ENCODE peak calls at places on chromosomes 5 and 9, in seven cellular contexts. One of them, this sample, is unnamed. For H3K79me1 and H3K4me1, the result is how much of the 10 kb centered on the place peaks cover.

GRCh38 chr9:3205421-3206095 is 320.2 kb downstream of the RFX3 start:
- DNase-seq in H9: no peak
- DNase-seq in IMR-90: no peak
- DNase-seq in mesendoderm: no peak
- DNase-seq in mesenchymal stem cell: peak
- DNase-seq in H1: no peak
- DNase-seq in neuronal stem cell: no peak
- DNase-seq in this sample: no peak

GRCh38 chr5:683619-684481 is 9.3 kb downstream of the TPPP start:
- DNase-seq in IMR-90: no peak
- DNase-seq in mesenchymal stem cell: no peak
- DNase-seq in H1: no peak
- DNase-seq in H9: peak
- DNase-seq in mesendoderm: no peak
- DNase-seq in neuronal stem cell: no peak
- DNase-seq in this sample: no peak

GRCh38 chr9:70160672-70161413 is 97.9 kb upstream of the SMC5 start:
- DNase-seq in H1: no peak
- DNase-seq in H9: no peak
- DNase-seq in mesendoderm: no peak
- DNase-seq in IMR-90: peak
- DNase-seq in mesenchymal stem cell: peak
- DNase-seq in neuronal stem cell: no peak
- DNase-seq in this sample: no peak

GRCh38 chr5:142000709-142001484 is 11.9 kb downstream of the GNPDA1 start:
- DNase-seq in H9: no peak
- DNase-seq in IMR-90: no peak
- DNase-seq in H1: peak
- DNase-seq in neuronal stem cell: no peak
- DNase-seq in mesenchymal stem cell: peak
- DNase-seq in mesendoderm: peak
- DNase-seq in this sample: no peak

GRCh38 chr5:155872801-155873200 is 454.2 kb upstream of the SGCD start:
- DNase-seq in IMR-90: peak
- DNase-seq in neuronal stem cell: no peak
- DNase-seq in mesendoderm: no peak
- DNase-seq in H1: no peak
- DNase-seq in H9: no peak
- DNase-seq in mesenchymal stem cell: no peak
- DNase-seq in this sample: no peak

GRCh38 chr9:109319072-109319630 is 1.7 kb downstream of the EPB41L4B start:
- DNase-seq in IMR-90: no peak
- DNase-seq in mesendoderm: peak
- DNase-seq in mesenchymal stem cell: no peak
- DNase-seq in H1: peak
- DNase-seq in neuronal stem cell: peak
- DNase-seq in H9: no peak
- DNase-seq in this sample: no peak

GRCh38 chr5:33241826-33242225 is 198.9 kb upstream of the TARS1 start:
- DNase-seq in IMR-90: no peak
- DNase-seq in mesenchymal stem cell: peak
- DNase-seq in H1: no peak
- DNase-seq in mesendoderm: peak
- DNase-seq in H9: no peak
- DNase-seq in neuronal stem cell: no peak
- DNase-seq in this sample: no peak

GRCh38 chr5:167853421-167853820 is 438.0 kb upstream of the WWC1 start:
- DNase-seq in mesenchymal stem cell: peak
- DNase-seq in mesendoderm: no peak
- DNase-seq in IMR-90: peak
- DNase-seq in H9: no peak
- DNase-seq in H1: no peak
- DNase-seq in neuronal stem cell: no peak
- DNase-seq in this sample: no peak

GRCh38 chr9:89089176-89089575 is 89.4 kb downstream of the SHC3 start:
- DNase-seq in mesendoderm: no peak
- DNase-seq in neuronal stem cell: no peak
- DNase-seq in IMR-90: no peak
- DNase-seq in mesenchymal stem cell: no peak
- DNase-seq in H1: no peak
- DNase-seq in H9: no peak
- DNase-seq in this sample: no peak

GRCh38 chr5:28344803-28345433 is 1306.5 kb upstream of the CDH9 start:
- DNase-seq in mesenchymal stem cell: peak
- DNase-seq in H9: peak
- DNase-seq in H1: no peak
- DNase-seq in IMR-90: no peak
- DNase-seq in mesendoderm: peak
- DNase-seq in neuronal stem cell: peak
- DNase-seq in this sample: no peak

GRCh38 chr5:36688722-36689121 is 82.3 kb downstream of the SLC1A3 start:
- DNase-seq in mesendoderm: peak
- DNase-seq in H1: no peak
- DNase-seq in IMR-90: peak
- DNase-seq in H9: no peak
- DNase-seq in mesenchymal stem cell: peak
- DNase-seq in neuronal stem cell: no peak
- DNase-seq in this sample: peak

GRCh38 chr9:120393386-120394057 is 186.4 kb downstream of the CDK5RAP2 start:
- DNase-seq in H1: no peak
- DNase-seq in H9: no peak
- DNase-seq in mesenchymal stem cell: peak
- DNase-seq in mesendoderm: no peak
- DNase-seq in neuronal stem cell: no peak
- DNase-seq in IMR-90: peak
- DNase-seq in this sample: no peak

GRCh38 chr5:68409259-68409658 is 193.7 kb downstream of the PIK3R1 start:
- DNase-seq in mesendoderm: no peak
- DNase-seq in neuronal stem cell: no peak
- DNase-seq in mesenchymal stem cell: no peak
- DNase-seq in IMR-90: peak
- DNase-seq in H1: no peak
- DNase-seq in H9: no peak
- DNase-seq in this sample: no peak

GRCh38 chr9:88641471-88642240 is 106.7 kb downstream of the NXNL2 start:
- DNase-seq in H9: no peak
- DNase-seq in mesendoderm: no peak
- DNase-seq in H1: no peak
- DNase-seq in mesenchymal stem cell: no peak
- DNase-seq in neuronal stem cell: no peak
- DNase-seq in IMR-90: peak
- DNase-seq in this sample: no peak

GRCh38 chr5:180399391-180399790 is 46.3 kb upstream of the GFPT2 start:
- DNase-seq in mesendoderm: no peak
- DNase-seq in IMR-90: no peak
- DNase-seq in H1: no peak
- DNase-seq in H9: no peak
- DNase-seq in neuronal stem cell: no peak
- DNase-seq in mesenchymal stem cell: no peak
- DNase-seq in this sample: no peak

GRCh38 chr5:151036556-151036955 is 16.2 kb downstream of the GPX3 start:
- DNase-seq in neuronal stem cell: no peak
- DNase-seq in mesenchymal stem cell: no peak
- DNase-seq in IMR-90: no peak
- DNase-seq in mesendoderm: peak
- DNase-seq in H1: no peak
- DNase-seq in H9: no peak
- DNase-seq in this sample: no peak

GRCh38 chr5:118126159-118126558 is 862.2 kb downstream of the DTWD2 start:
- DNase-seq in mesendoderm: no peak
- DNase-seq in mesenchymal stem cell: peak
- DNase-seq in H9: no peak
- DNase-seq in IMR-90: no peak
- DNase-seq in neuronal stem cell: no peak
- DNase-seq in H1: no peak
- DNase-seq in this sample: no peak

GRCh38 chr5:38607930-38608545 is 51.6 kb upstream of the LIFR start:
- DNase-seq in IMR-90: peak
- DNase-seq in H1: no peak
- DNase-seq in mesendoderm: no peak
- DNase-seq in H9: no peak
- DNase-seq in neuronal stem cell: no peak
- DNase-seq in mesenchymal stem cell: peak
- DNase-seq in this sample: no peak

GRCh38 chr5:140351609-140352334 is 5.4 kb upstream of the HBEGF start:
- DNase-seq in H1: peak
- DNase-seq in mesendoderm: peak
- DNase-seq in mesenchymal stem cell: peak
- DNase-seq in H9: no peak
- DNase-seq in neuronal stem cell: peak
- DNase-seq in IMR-90: peak
- DNase-seq in this sample: peak

GRCh38 chr5:171261361-171261760 is 47.7 kb upstream of the TLX3 start:
- DNase-seq in mesendoderm: no peak
- DNase-seq in neuronal stem cell: no peak
- DNase-seq in H1: no peak
- DNase-seq in H9: no peak
- DNase-seq in mesenchymal stem cell: no peak
- DNase-seq in IMR-90: no peak
- DNase-seq in this sample: no peak

GRCh38 chr5:72154076-72154756 is 46.9 kb downstream of the MAP1B start:
- DNase-seq in IMR-90: no peak
- DNase-seq in H9: no peak
- DNase-seq in mesendoderm: no peak
- DNase-seq in H1: no peak
- DNase-seq in mesenchymal stem cell: peak
- DNase-seq in neuronal stem cell: no peak
- DNase-seq in this sample: no peak

GRCh38 chr9:18675345-18675744 is 201.4 kb downstream of the ADAMTSL1 start:
- DNase-seq in neuronal stem cell: no peak
- DNase-seq in H9: no peak
- DNase-seq in H1: no peak
- DNase-seq in IMR-90: peak
- DNase-seq in mesendoderm: no peak
- DNase-seq in mesenchymal stem cell: no peak
- DNase-seq in this sample: no peak

GRCh38 chr5:167710444-167711025 is 580.9 kb upstream of the WWC1 start:
- DNase-seq in IMR-90: peak
- DNase-seq in neuronal stem cell: no peak
- DNase-seq in H9: no peak
- DNase-seq in mesendoderm: peak
- DNase-seq in H1: no peak
- DNase-seq in mesenchymal stem cell: no peak
- DNase-seq in this sample: peak

DNA sequence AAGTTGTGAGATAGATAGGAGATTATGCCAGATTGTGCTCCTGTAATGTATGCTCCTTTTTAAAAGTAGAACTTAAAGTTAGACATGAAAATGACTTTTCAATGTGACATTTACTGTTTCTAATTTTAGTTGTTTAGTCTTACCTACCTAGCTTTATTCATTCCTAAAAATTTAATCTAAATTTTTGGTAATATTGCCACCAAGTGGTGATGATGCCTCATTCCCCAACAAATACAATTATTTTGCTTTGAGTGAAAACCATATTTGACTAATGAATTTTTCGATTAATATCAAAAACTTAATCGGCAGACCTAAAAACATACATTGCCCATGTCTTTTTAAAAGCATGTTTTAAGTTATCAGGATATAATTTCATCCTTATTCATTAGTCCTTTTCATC is 25.6 kb downstream of the PPWD1 start:
- DNase-seq in H1: no peak
- DNase-seq in mesenchymal stem cell: no peak
- DNase-seq in H9: no peak
- DNase-seq in mesendoderm: no peak
- DNase-seq in IMR-90: no peak
- DNase-seq in neuronal stem cell: no peak
- DNase-seq in this sample: no peak
- H4K8ac ChIP-seq in H1: no peak
- H4K8ac ChIP-seq in mesenchymal stem cell: no peak
- H4K8ac ChIP-seq in H9: no peak
- H4K8ac ChIP-seq in mesendoderm: no peak
- H4K8ac ChIP-seq in IMR-90: no peak
- H4K8ac ChIP-seq in neuronal stem cell: no peak
- H4K8ac ChIP-seq in this sample: no peak

GRCh38 chr9:98826716-98827115 is 19.2 kb downstream of the GALNT12 start:
- DNase-seq in IMR-90: no peak
- DNase-seq in neuronal stem cell: no peak
- DNase-seq in H9: no peak
- DNase-seq in mesenchymal stem cell: no peak
- DNase-seq in H1: no peak
- DNase-seq in mesendoderm: no peak
- DNase-seq in this sample: no peak
- H3K79me1 ChIP-seq in IMR-90: under half
- H3K79me1 ChIP-seq in neuronal stem cell: under half
- H3K79me1 ChIP-seq in H9: under half
- H3K79me1 ChIP-seq in mesenchymal stem cell: under half
- H3K79me1 ChIP-seq in H1: under half
- H3K79me1 ChIP-seq in mesendoderm: under half
- H3K79me1 ChIP-seq in this sample: under half

GRCh38 chr5:136909906-136910305 is 544.6 kb upstream of the TRPC7 start:
- DNase-seq in mesenchymal stem cell: no peak
- DNase-seq in neuronal stem cell: no peak
- DNase-seq in IMR-90: no peak
- DNase-seq in H1: no peak
- DNase-seq in mesendoderm: no peak
- DNase-seq in H9: no peak
- DNase-seq in this sample: no peak
- H3K4me1 ChIP-seq in mesenchymal stem cell: under half
- H3K4me1 ChIP-seq in neuronal stem cell: under half
- H3K4me1 ChIP-seq in IMR-90: under half
- H3K4me1 ChIP-seq in H1: under half
- H3K4me1 ChIP-seq in mesendoderm: under half
- H3K4me1 ChIP-seq in H9: under half
- H3K4me1 ChIP-seq in this sample: under half

GRCh38 chr5:16663848-16664247 is 47.1 kb upstream of the RETREG1 start:
- DNase-seq in neuronal stem cell: no peak
- DNase-seq in IMR-90: no peak
- DNase-seq in H9: no peak
- DNase-seq in mesendoderm: no peak
- DNase-seq in H1: no peak
- DNase-seq in mesenchymal stem cell: peak
- DNase-seq in this sample: no peak

GRCh38 chr5:16659536-16659935 is 42.7 kb upstream of the RETREG1 start:
- DNase-seq in neuronal stem cell: no peak
- DNase-seq in mesenchymal stem cell: no peak
- DNase-seq in IMR-90: peak
- DNase-seq in mesendoderm: peak
- DNase-seq in H1: no peak
- DNase-seq in H9: no peak
- DNase-seq in this sample: peak

GRCh38 chr5:16661713-16662112 is 44.9 kb upstream of the RETREG1 start:
- DNase-seq in H1: no peak
- DNase-seq in neuronal stem cell: no peak
- DNase-seq in mesendoderm: no peak
- DNase-seq in IMR-90: no peak
- DNase-seq in H9: no peak
- DNase-seq in mesenchymal stem cell: no peak
- DNase-seq in this sample: no peak

GRCh38 chr5:16664368-16664767 is 47.6 kb upstream of the RETREG1 start:
- DNase-seq in neuronal stem cell: no peak
- DNase-seq in IMR-90: no peak
- DNase-seq in mesendoderm: no peak
- DNase-seq in H9: no peak
- DNase-seq in H1: no peak
- DNase-seq in mesenchymal stem cell: no peak
- DNase-seq in this sample: no peak

DNA sequence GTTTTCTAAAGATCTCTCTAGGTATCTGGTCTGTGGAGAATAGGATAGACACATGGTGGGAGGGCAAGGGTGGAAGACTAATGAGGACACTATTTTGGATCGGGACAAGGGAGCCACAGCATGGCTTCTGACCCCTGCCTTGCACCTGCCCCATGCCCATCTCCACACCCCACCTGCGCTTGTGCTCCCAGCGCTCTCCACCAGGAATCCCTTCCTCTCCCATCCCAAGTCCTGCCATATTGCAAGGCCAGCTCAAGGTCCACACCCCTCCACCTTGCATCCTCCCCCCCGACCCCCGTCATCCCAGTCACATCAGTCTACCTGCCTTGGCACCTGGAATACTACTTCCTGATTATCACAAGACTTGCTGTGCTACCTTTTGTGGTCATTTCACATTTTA is 44.2 kb upstream of the RETREG1 start:
- DNase-seq in IMR-90: no peak
- DNase-seq in mesenchymal stem cell: no peak
- DNase-seq in H1: no peak
- DNase-seq in mesendoderm: no peak
- DNase-seq in neuronal stem cell: no peak
- DNase-seq in H9: no peak
- DNase-seq in this sample: no peak
- H4K8ac ChIP-seq in IMR-90: no peak
- H4K8ac ChIP-seq in mesenchymal stem cell: no peak
- H4K8ac ChIP-seq in H1: no peak
- H4K8ac ChIP-seq in mesendoderm: no peak
- H4K8ac ChIP-seq in neuronal stem cell: no peak
- H4K8ac ChIP-seq in H9: no peak
- H4K8ac ChIP-seq in this sample: no peak